ENCODE peak calls at places on chromosomes 13 and 19, in seven cellular contexts. G, W, C, X, A, B and T are unnamed samples.

GRCh38 chr13:24644051-24644450 is 36.2 kb upstream of the ATP12A start:
- DNase-seq in G (no peak), A (no peak), X (peak; percentile 30), B (no peak), C (no peak), W (no peak), T (peak; percentile 38)

GRCh38 chr19:29510701-29511265 is 15.0 kb upstream of the VSTM2B start:
- DNase-seq in X (no peak), A (no peak), W (no peak), C (no peak), B (no peak), G (no peak), T (no peak)

GRCh38 chr13:41001695-41002094 is 17.4 kb downstream of the ELF1 start:
- DNase-seq in W (no peak), A (no peak), X (no peak), B (no peak), G (no peak), C (no peak), T (no peak)

GRCh38 chr19:29551774-29552173 is 26.0 kb downstream of the VSTM2B start:
- DNase-seq in A (no peak), W (no peak), G (no peak), B (no peak), C (no peak), X (no peak), T (no peak)

GRCh38 chr13:106762711-106763110 is 194.8 kb upstream of the ARGLU1 start:
- DNase-seq in A (no peak), X (no peak), B (no peak), G (no peak), W (no peak), C (no peak), T (peak; percentile 41)

GRCh38 chr19:58317481-58318072 is 9.2 kb upstream of the ZSCAN22 start:
- DNase-seq in A (no peak), X (no peak), C (no peak), G (no peak), B (no peak), W (no peak), T (no peak)

GRCh38 chr13:51524846-51525566 is 59.3 kb upstream of the WDFY2 start:
- DNase-seq in A (no peak), X (no peak), G (no peak), C (no peak), W (no peak), B (no peak), T (no peak)

GRCh38 chr13:89514534-89515312 is 1832.8 kb upstream of the MIR17HG start:
- DNase-seq in C (no peak), G (no peak), B (no peak), W (no peak), A (no peak), X (peak; percentile 22), T (peak; percentile 77)

GRCh38 chr13:89688908-89689307 is 1658.6 kb upstream of the MIR17HG start:
- DNase-seq in B (no peak), G (no peak), W (no peak), X (peak; percentile 30), C (peak; percentile 36), A (no peak), T (peak; percentile 14)

GRCh38 chr19:3785938-3786824 is at the start of gene MATK:
- DNase-seq in W (no peak), G (no peak), X (no peak), C (no peak), A (no peak), B (no peak), T (no peak)

GRCh38 chr19:3950871-3951861 is 18.3 kb downstream of the NMRK2 start:
- DNase-seq in X (peak; percentile 60), G (peak; percentile 92), A (no peak), B (no peak), C (peak; percentile 88), W (no peak), T (no peak)

GRCh38 chr19:23991170-23991569 is 76.5 kb downstream of the ZNF726 start:
- DNase-seq in C (no peak), X (peak; percentile 38), A (no peak), G (no peak), B (no peak), W (no peak), T (no peak)

GRCh38 chr19:28727133-28727834 is 485.7 kb downstream of the UQCRFS1 start:
- DNase-seq in B (no peak), W (no peak), X (no peak), C (peak; percentile 28), A (no peak), G (no peak), T (no peak)

GRCh38 chr13:51632643-51633357 is 48.5 kb downstream of the WDFY2 start:
- DNase-seq in X (no peak), B (no peak), G (no peak), W (no peak), C (peak; percentile 31), A (no peak), T (no peak)

GRCh38 chr13:83883061-83883523 is 818 bp upstream of the SLITRK1 start:
- DNase-seq in C (no peak), W (no peak), A (no peak), G (no peak), B (no peak), X (no peak), T (no peak)

DNA sequence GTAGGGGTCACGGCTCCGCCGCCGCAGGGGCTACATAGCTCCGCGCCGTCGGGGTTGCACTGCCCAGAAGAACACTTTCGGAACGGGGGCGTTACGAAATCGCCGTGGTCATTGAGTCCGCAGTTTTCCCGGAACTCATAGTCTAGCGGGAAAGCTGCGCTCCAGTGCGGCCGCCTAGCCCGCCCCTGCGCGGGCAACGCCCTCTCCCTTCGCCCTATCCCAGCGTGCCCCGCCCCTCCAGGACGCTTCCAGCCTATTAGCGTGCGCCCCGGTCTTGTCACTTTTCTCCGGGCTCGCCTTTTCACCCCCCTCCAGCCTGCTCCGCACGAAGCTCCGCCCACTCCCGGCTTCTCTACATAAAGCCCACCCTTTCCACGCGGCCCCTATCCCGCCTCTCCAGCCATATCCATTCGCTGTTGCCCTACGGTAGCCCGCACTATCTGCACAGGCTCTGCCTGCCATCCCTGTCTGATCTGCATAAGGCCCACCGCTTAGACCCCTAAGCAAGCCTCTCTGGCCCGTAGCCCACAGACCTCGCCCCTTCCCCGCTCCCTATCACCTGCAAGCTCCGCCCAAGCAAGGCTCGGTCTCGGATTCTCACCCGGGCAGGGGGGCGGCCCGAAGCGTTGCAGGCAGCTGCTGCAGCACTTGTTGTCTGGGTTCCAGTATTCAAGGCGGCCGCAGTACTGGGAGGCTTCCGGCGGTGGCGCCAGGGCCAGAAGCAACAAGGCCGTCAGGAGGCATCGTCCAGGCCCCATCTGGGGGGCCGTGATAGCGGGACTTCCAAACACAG is 1.6 kb downstream of the IGFLR1 start:
- DNase-seq in A (peak; percentile 87), B (peak; percentile 96), W (peak; percentile 98), C (peak; percentile 99), X (peak; percentile 98), G (peak; percentile 96), T (peak; percentile 81)
- TF ChIP-seq CTCF in A (no peak), B (peak; percentile 21), W (no peak), C (peak; percentile 24), X (no peak), G (no peak), T (peak; percentile 21)

GRCh38 chr19:5032101-5032967 is 63.4 kb downstream of the KDM4B start:
- DNase-seq in W (no peak), X (peak; percentile 73), G (no peak), A (no peak), B (no peak), C (no peak), T (no peak)
- H3K4me3 ChIP-seq in W (no peak overlapping the region), X (no peak overlapping the region), G (no peak overlapping the region), A (no peak overlapping the region), B (no peak overlapping the region), C (no peak overlapping the region), T (no peak overlapping the region)

DNA sequence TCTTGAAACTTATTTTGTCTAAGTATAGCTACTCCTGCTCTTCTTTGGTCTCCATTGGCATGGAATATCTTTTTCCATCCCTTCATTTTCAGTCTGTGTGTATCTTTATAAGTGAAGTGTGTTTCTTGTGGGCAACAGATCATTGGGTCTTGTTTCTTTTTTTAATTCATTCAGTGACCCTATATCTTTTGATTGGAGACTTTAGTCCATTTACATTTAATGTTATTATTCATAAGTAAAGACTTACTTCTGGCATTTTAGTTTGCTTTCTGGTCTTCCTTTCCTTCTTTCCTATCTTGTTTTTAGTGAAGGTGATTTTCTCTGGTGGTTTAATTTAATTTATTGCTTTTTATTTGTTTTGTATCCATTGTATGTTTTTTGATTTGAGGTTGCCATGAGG is 19.8 kb downstream of the CD70 start:
- DNase-seq in A (no peak), X (no peak), B (no peak), G (no peak), W (no peak), C (no peak), T (no peak)
- TF ChIP-seq CTCF in A (no peak), X (no peak), B (no peak), G (no peak), W (no peak), C (no peak), T (no peak)

GRCh38 chr19:5392476-5392875 is 51.9 kb upstream of the PTPRS start:
- DNase-seq in C (no peak), B (no peak), W (no peak), X (no peak), A (no peak), G (no peak), T (no peak)

GRCh38 chr19:5389353-5389752 is 48.7 kb upstream of the PTPRS start:
- DNase-seq in W (no peak), X (no peak), A (no peak), C (no peak), B (no peak), G (no peak), T (no peak)

GRCh38 chr19:5386841-5387240 is 46.2 kb upstream of the PTPRS start:
- DNase-seq in B (no peak), C (no peak), X (no peak), A (no peak), G (no peak), W (no peak), T (no peak)

GRCh38 chr19:5393088-5393487 is 52.5 kb upstream of the PTPRS start:
- DNase-seq in W (no peak), A (no peak), X (no peak), B (no peak), G (no peak), C (no peak), T (no peak)

GRCh38 chr19:5387472-5387871 is 46.9 kb upstream of the PTPRS start:
- DNase-seq in B (no peak), X (no peak), G (no peak), C (no peak), W (no peak), A (no peak), T (no peak)
- H3K4me3 ChIP-seq in B (no peak overlapping the region), X (no peak overlapping the region), G (no peak overlapping the region), C (no peak overlapping the region), W (no peak overlapping the region), A (no peak overlapping the region), T (no peak overlapping the region)